ENCODE peak calls at places on chromosomes 7 and 10, in ten cellular contexts. One of them, this sample, is unnamed.

GRCh38 chr7:28052933-28053332 is 127.7 kb downstream of the JAZF1 start:
- DNase-seq in epithelial cell of proximal tubule: peak; percentile 49
- DNase-seq in coronary artery: no peak
- DNase-seq in heart left ventricle: no peak
- DNase-seq in hepatocyte: no peak
- DNase-seq in cardiac muscle cell: peak; percentile 30
- DNase-seq in fibroblast of pulmonary artery: peak; percentile 38
- DNase-seq in AG09309: no peak
- DNase-seq in B cell: no peak
- DNase-seq in type B pancreatic cell: no peak
- DNase-seq in this sample: no peak

GRCh38 chr7:35485436-35485835 is 209.5 kb downstream of the HERPUD2 start:
- DNase-seq in hepatocyte: no peak
- DNase-seq in heart left ventricle: no peak
- DNase-seq in B cell: no peak
- DNase-seq in type B pancreatic cell: no peak
- DNase-seq in epithelial cell of proximal tubule: no peak
- DNase-seq in fibroblast of pulmonary artery: no peak
- DNase-seq in coronary artery: no peak
- DNase-seq in AG09309: no peak
- DNase-seq in cardiac muscle cell: no peak
- DNase-seq in this sample: no peak

GRCh38 chr10:93464826-93465388 is 17.2 kb downstream of the MYOF start:
- DNase-seq in AG09309: no peak
- DNase-seq in epithelial cell of proximal tubule: no peak
- DNase-seq in cardiac muscle cell: no peak
- DNase-seq in B cell: no peak
- DNase-seq in fibroblast of pulmonary artery: no peak
- DNase-seq in heart left ventricle: no peak
- DNase-seq in hepatocyte: no peak
- DNase-seq in coronary artery: no peak
- DNase-seq in type B pancreatic cell: no peak
- DNase-seq in this sample: no peak

GRCh38 chr10:5482016-5482415 is 17.4 kb downstream of the CALML5 start:
- DNase-seq in fibroblast of pulmonary artery: no peak
- DNase-seq in epithelial cell of proximal tubule: no peak
- DNase-seq in cardiac muscle cell: no peak
- DNase-seq in B cell: no peak
- DNase-seq in hepatocyte: no peak
- DNase-seq in AG09309: no peak
- DNase-seq in heart left ventricle: no peak
- DNase-seq in type B pancreatic cell: no peak
- DNase-seq in coronary artery: peak; percentile 35
- DNase-seq in this sample: no peak

GRCh38 chr10:194281-194680 is 59.0 kb downstream of the ZMYND11 start:
- DNase-seq in B cell: no peak
- DNase-seq in coronary artery: no peak
- DNase-seq in cardiac muscle cell: no peak
- DNase-seq in epithelial cell of proximal tubule: no peak
- DNase-seq in hepatocyte: no peak
- DNase-seq in AG09309: no peak
- DNase-seq in fibroblast of pulmonary artery: no peak
- DNase-seq in type B pancreatic cell: no peak
- DNase-seq in heart left ventricle: no peak
- DNase-seq in this sample: no peak

GRCh38 chr10:93541402-93542357 is 24.8 kb upstream of the FFAR4 start:
- DNase-seq in heart left ventricle: peak; percentile 37
- DNase-seq in hepatocyte: peak; percentile 80
- DNase-seq in type B pancreatic cell: no peak
- DNase-seq in AG09309: no peak
- DNase-seq in epithelial cell of proximal tubule: no peak
- DNase-seq in coronary artery: no peak
- DNase-seq in cardiac muscle cell: peak; percentile 65
- DNase-seq in B cell: no peak
- DNase-seq in fibroblast of pulmonary artery: peak; percentile 65
- DNase-seq in this sample: peak; percentile 57

GRCh38 chr10:112235920-112236319 is 47.3 kb upstream of the TECTB start:
- DNase-seq in hepatocyte: no peak
- DNase-seq in heart left ventricle: no peak
- DNase-seq in type B pancreatic cell: no peak
- DNase-seq in fibroblast of pulmonary artery: no peak
- DNase-seq in epithelial cell of proximal tubule: no peak
- DNase-seq in B cell: no peak
- DNase-seq in cardiac muscle cell: no peak
- DNase-seq in coronary artery: no peak
- DNase-seq in AG09309: no peak
- DNase-seq in this sample: no peak

GRCh38 chr7:133530682-133531081 is 277.8 kb downstream of the EXOC4 start:
- DNase-seq in epithelial cell of proximal tubule: no peak
- DNase-seq in AG09309: peak; percentile 51
- DNase-seq in heart left ventricle: no peak
- DNase-seq in type B pancreatic cell: no peak
- DNase-seq in coronary artery: no peak
- DNase-seq in cardiac muscle cell: peak; percentile 93
- DNase-seq in hepatocyte: peak; percentile 8
- DNase-seq in fibroblast of pulmonary artery: peak; percentile 91
- DNase-seq in B cell: no peak
- DNase-seq in this sample: no peak

GRCh38 chr10:16519908-16520861 is 1.5 kb downstream of the C1QL3 start:
- DNase-seq in AG09309: no peak
- DNase-seq in heart left ventricle: no peak
- DNase-seq in fibroblast of pulmonary artery: no peak
- DNase-seq in coronary artery: no peak
- DNase-seq in hepatocyte: peak; percentile 8
- DNase-seq in cardiac muscle cell: no peak
- DNase-seq in type B pancreatic cell: no peak
- DNase-seq in epithelial cell of proximal tubule: no peak
- DNase-seq in B cell: peak; percentile 39
- DNase-seq in this sample: no peak

GRCh38 chr7:42699415-42700178 is 212.3 kb downstream of the C7orf25 start:
- DNase-seq in type B pancreatic cell: no peak
- DNase-seq in AG09309: no peak
- DNase-seq in heart left ventricle: no peak
- DNase-seq in epithelial cell of proximal tubule: no peak
- DNase-seq in B cell: no peak
- DNase-seq in fibroblast of pulmonary artery: no peak
- DNase-seq in coronary artery: no peak
- DNase-seq in hepatocyte: no peak
- DNase-seq in cardiac muscle cell: peak; percentile 3
- DNase-seq in this sample: no peak

GRCh38 chr7:20402297-20403230 is 71.9 kb downstream of the ITGB8 start:
- DNase-seq in AG09309: no peak
- DNase-seq in B cell: no peak
- DNase-seq in hepatocyte: no peak
- DNase-seq in type B pancreatic cell: no peak
- DNase-seq in coronary artery: no peak
- DNase-seq in epithelial cell of proximal tubule: no peak
- DNase-seq in cardiac muscle cell: peak; percentile 21
- DNase-seq in fibroblast of pulmonary artery: peak; percentile 28
- DNase-seq in heart left ventricle: no peak
- DNase-seq in this sample: no peak

GRCh38 chr10:1785835-1786234 is 48.5 kb upstream of the ADARB2 start:
- DNase-seq in heart left ventricle: no peak
- DNase-seq in hepatocyte: no peak
- DNase-seq in type B pancreatic cell: no peak
- DNase-seq in cardiac muscle cell: no peak
- DNase-seq in coronary artery: no peak
- DNase-seq in fibroblast of pulmonary artery: no peak
- DNase-seq in B cell: no peak
- DNase-seq in epithelial cell of proximal tubule: no peak
- DNase-seq in AG09309: no peak
- DNase-seq in this sample: no peak

GRCh38 chr10:1779796-1780195 is 42.5 kb upstream of the ADARB2 start:
- DNase-seq in fibroblast of pulmonary artery: no peak
- DNase-seq in hepatocyte: no peak
- DNase-seq in coronary artery: no peak
- DNase-seq in type B pancreatic cell: no peak
- DNase-seq in AG09309: no peak
- DNase-seq in B cell: no peak
- DNase-seq in heart left ventricle: no peak
- DNase-seq in epithelial cell of proximal tubule: no peak
- DNase-seq in cardiac muscle cell: no peak
- DNase-seq in this sample: no peak

GRCh38 chr10:1788401-1788800 is 51.1 kb upstream of the ADARB2 start:
- DNase-seq in type B pancreatic cell: no peak
- DNase-seq in cardiac muscle cell: no peak
- DNase-seq in fibroblast of pulmonary artery: no peak
- DNase-seq in heart left ventricle: no peak
- DNase-seq in AG09309: no peak
- DNase-seq in hepatocyte: no peak
- DNase-seq in B cell: no peak
- DNase-seq in coronary artery: no peak
- DNase-seq in epithelial cell of proximal tubule: no peak
- DNase-seq in this sample: no peak

GRCh38 chr10:1778570-1778969 is 41.2 kb upstream of the ADARB2 start:
- DNase-seq in type B pancreatic cell: no peak
- DNase-seq in coronary artery: no peak
- DNase-seq in heart left ventricle: no peak
- DNase-seq in AG09309: no peak
- DNase-seq in cardiac muscle cell: no peak
- DNase-seq in B cell: no peak
- DNase-seq in fibroblast of pulmonary artery: no peak
- DNase-seq in hepatocyte: no peak
- DNase-seq in epithelial cell of proximal tubule: no peak
- DNase-seq in this sample: no peak

GRCh38 chr10:1782841-1783240 is 45.5 kb upstream of the ADARB2 start:
- DNase-seq in heart left ventricle: no peak
- DNase-seq in B cell: no peak
- DNase-seq in AG09309: no peak
- DNase-seq in fibroblast of pulmonary artery: no peak
- DNase-seq in type B pancreatic cell: peak; percentile 25
- DNase-seq in coronary artery: no peak
- DNase-seq in cardiac muscle cell: no peak
- DNase-seq in epithelial cell of proximal tubule: no peak
- DNase-seq in hepatocyte: no peak
- DNase-seq in this sample: no peak
- TF ChIP-seq CTCF in heart left ventricle: no peak
- TF ChIP-seq CTCF in B cell: no peak
- TF ChIP-seq CTCF in AG09309: no peak
- TF ChIP-seq CTCF in fibroblast of pulmonary artery: no peak
- TF ChIP-seq CTCF in type B pancreatic cell: no peak
- TF ChIP-seq CTCF in coronary artery: no peak
- TF ChIP-seq CTCF in cardiac muscle cell: no peak
- TF ChIP-seq CTCF in epithelial cell of proximal tubule: no peak
- TF ChIP-seq CTCF in hepatocyte: no peak
- TF ChIP-seq CTCF in this sample: no peak

DNA sequence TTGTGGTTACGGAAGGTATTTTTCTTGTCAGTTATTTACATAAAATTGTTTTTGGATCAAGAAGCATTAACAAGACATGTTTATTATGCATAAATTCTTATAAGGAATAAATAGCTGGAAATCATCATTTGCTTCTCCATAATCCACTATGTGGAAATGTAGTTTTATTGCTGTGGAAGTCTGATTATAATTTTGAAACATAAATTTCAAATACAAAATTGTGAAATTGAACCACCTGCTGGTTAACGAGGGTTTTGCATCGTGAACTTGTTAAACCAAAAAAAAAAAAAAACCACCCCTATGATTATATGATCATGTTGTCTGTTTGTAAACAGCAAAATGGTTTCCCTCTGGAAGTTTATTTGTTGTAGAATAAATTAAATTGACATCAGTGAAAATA is 25.9 kb downstream of the ABRAXAS2 start:
- DNase-seq in heart left ventricle: no peak
- DNase-seq in epithelial cell of proximal tubule: no peak
- DNase-seq in fibroblast of pulmonary artery: peak; percentile 46
- DNase-seq in type B pancreatic cell: no peak
- DNase-seq in AG09309: peak; percentile 3
- DNase-seq in hepatocyte: peak; percentile 10
- DNase-seq in coronary artery: no peak
- DNase-seq in B cell: no peak
- DNase-seq in cardiac muscle cell: peak; percentile 47
- DNase-seq in this sample: no peak
- TF ChIP-seq CTCF in heart left ventricle: peak; percentile 71
- TF ChIP-seq CTCF in epithelial cell of proximal tubule: peak; percentile 54
- TF ChIP-seq CTCF in fibroblast of pulmonary artery: peak; percentile 55
- TF ChIP-seq CTCF in type B pancreatic cell: peak; percentile 83
- TF ChIP-seq CTCF in AG09309: peak; percentile 38
- TF ChIP-seq CTCF in hepatocyte: peak; percentile 49
- TF ChIP-seq CTCF in coronary artery: no peak
- TF ChIP-seq CTCF in B cell: peak; percentile 81
- TF ChIP-seq CTCF in cardiac muscle cell: peak; percentile 60
- TF ChIP-seq CTCF in this sample: peak; percentile 90

GRCh38 chr7:127250312-127251047 is 2.3 kb downstream of the GRM8 start:
- DNase-seq in epithelial cell of proximal tubule: no peak
- DNase-seq in AG09309: no peak
- DNase-seq in fibroblast of pulmonary artery: peak; percentile 6
- DNase-seq in cardiac muscle cell: no peak
- DNase-seq in hepatocyte: no peak
- DNase-seq in B cell: no peak
- DNase-seq in heart left ventricle: no peak
- DNase-seq in type B pancreatic cell: no peak
- DNase-seq in coronary artery: no peak
- DNase-seq in this sample: no peak
- TF ChIP-seq CTCF in epithelial cell of proximal tubule: peak; percentile 11
- TF ChIP-seq CTCF in AG09309: no peak
- TF ChIP-seq CTCF in fibroblast of pulmonary artery: no peak
- TF ChIP-seq CTCF in cardiac muscle cell: no peak
- TF ChIP-seq CTCF in hepatocyte: no peak
- TF ChIP-seq CTCF in B cell: no peak
- TF ChIP-seq CTCF in heart left ventricle: no peak
- TF ChIP-seq CTCF in type B pancreatic cell: no peak
- TF ChIP-seq CTCF in coronary artery: no peak
- TF ChIP-seq CTCF in this sample: no peak

DNA sequence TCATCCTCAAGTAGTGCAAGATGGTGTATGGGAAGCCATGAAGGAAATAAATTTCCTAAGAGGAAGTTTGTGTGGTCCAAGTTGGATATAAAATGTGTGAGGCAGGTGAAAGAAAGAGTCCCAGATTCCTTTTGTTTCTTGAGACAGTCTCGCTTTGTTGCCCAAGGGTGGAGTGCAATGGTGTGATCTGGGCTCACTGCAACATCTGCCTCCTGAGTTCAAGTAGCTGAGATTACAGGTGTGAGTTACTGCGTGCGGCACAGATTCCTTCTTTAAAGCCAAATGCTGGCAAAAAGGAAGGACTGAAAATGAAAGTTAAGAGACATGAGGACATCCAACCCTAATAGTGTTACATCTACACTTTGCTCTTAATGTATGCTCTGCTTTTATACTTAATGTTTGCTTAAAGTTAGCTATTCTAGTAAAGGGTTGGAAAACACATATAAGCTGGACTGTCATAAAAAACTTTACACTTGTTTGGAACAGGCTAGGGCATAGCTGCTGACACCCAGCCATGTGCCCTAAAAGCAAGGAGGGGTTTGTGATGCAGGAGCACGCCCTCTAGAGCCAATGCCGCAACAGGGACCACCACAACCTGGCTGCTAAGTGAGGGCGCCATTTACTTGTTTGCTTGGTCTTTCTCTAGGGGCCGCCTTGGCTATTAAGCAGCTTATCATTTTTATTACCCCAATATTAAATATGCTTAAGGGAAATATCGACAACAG is 34.5 kb downstream of the CLEC2L start:
- DNase-seq in coronary artery: no peak
- DNase-seq in type B pancreatic cell: peak; percentile 40
- DNase-seq in heart left ventricle: no peak
- DNase-seq in hepatocyte: no peak
- DNase-seq in AG09309: no peak
- DNase-seq in epithelial cell of proximal tubule: no peak
- DNase-seq in B cell: no peak
- DNase-seq in fibroblast of pulmonary artery: no peak
- DNase-seq in cardiac muscle cell: no peak
- DNase-seq in this sample: no peak
- TF ChIP-seq CTCF in coronary artery: no peak
- TF ChIP-seq CTCF in type B pancreatic cell: no peak
- TF ChIP-seq CTCF in heart left ventricle: no peak
- TF ChIP-seq CTCF in hepatocyte: peak; percentile 5
- TF ChIP-seq CTCF in AG09309: no peak
- TF ChIP-seq CTCF in epithelial cell of proximal tubule: no peak
- TF ChIP-seq CTCF in B cell: no peak
- TF ChIP-seq CTCF in fibroblast of pulmonary artery: no peak
- TF ChIP-seq CTCF in cardiac muscle cell: no peak
- TF ChIP-seq CTCF in this sample: no peak